ENCODE peak calls at places on chromosomes 1 and 21, in five cellular contexts. K is GM12891, L is NAMALWA, M is tibial nerve, C is uterus. G is an unnamed sample.

GRCh38 chr1:56439610-56440264 is 139.6 kb downstream of the PLPP3 start:
- DNase-seq in C (no peak), M (no peak), K (no peak), L (no peak), G (no peak)

GRCh38 chr1:182301467-182302198 is 90.0 kb downstream of the GLUL start:
- DNase-seq in M (peak), C (no peak), K (no peak), L (no peak), G (no peak)

GRCh38 chr1:229440821-229441537 is 7.1 kb upstream of the ACTA1 start:
- DNase-seq in C (no peak), K (no peak), L (no peak), M (no peak), G (no peak)

GRCh38 chr1:113797472-113797871 is 14.8 kb downstream of the RSBN1 start:
- DNase-seq in L (no peak), K (no peak), M (no peak), C (no peak), G (no peak)

GRCh38 chr21:31283025-31283424 is 61.0 kb downstream of the TIAM1 start:
- DNase-seq in M (no peak), K (no peak), L (no peak), C (no peak), G (no peak)

GRCh38 chr21:32757804-32758203 is 13.8 kb downstream of the PAXBP1 start:
- DNase-seq in K (no peak), L (no peak), C (no peak), M (no peak), G (no peak)

GRCh38 chr21:41659791-41660560 is 106.9 kb downstream of the RIPK4 start:
- DNase-seq in K (no peak), C (no peak), M (peak), L (no peak), G (no peak)

GRCh38 chr1:226569879-226570547 is 21.4 kb downstream of the STUM start:
- DNase-seq in K (peak), C (no peak), M (no peak), L (peak), G (no peak)

GRCh38 chr1:45929257-45929687 is 125.9 kb downstream of the MAST2 start:
- DNase-seq in C (no peak), K (no peak), M (no peak), L (no peak), G (peak)

GRCh38 chr21:45373991-45374816 is 30.8 kb upstream of the COL18A1 start:
- DNase-seq in L (no peak), C (no peak), M (no peak), K (no peak), G (no peak)

GRCh38 chr1:10796029-10796944 is at the start of gene CASZ1:
- DNase-seq in M (peak), L (no peak), C (peak), K (no peak), G (peak)

GRCh38 chr1:228899421-228899956 is 164.2 kb downstream of the RHOU start:
- DNase-seq in M (no peak), L (no peak), C (no peak), K (no peak), G (no peak)

GRCh38 chr1:246051909-246052518 is 455.1 kb downstream of the SMYD3 start:
- DNase-seq in M (no peak), L (no peak), K (no peak), C (no peak), G (no peak)

GRCh38 chr1:243407284-243408018 is 151.6 kb downstream of the SDCCAG8 start:
- DNase-seq in K (no peak), M (no peak), C (no peak), L (no peak), G (no peak)

GRCh38 chr1:167175901-167176300 is 44.8 kb upstream of the POU2F1 start:
- DNase-seq in C (no peak), M (no peak), K (no peak), L (no peak), G (no peak)

GRCh38 chr1:151946366-151946764 is 37.1 kb upstream of the THEM4 start:
- DNase-seq in C (no peak), L (no peak), K (no peak), M (no peak), G (no peak)